ENCODE peak calls at places on chromosomes 6 and 20, in five cellular contexts. One of them, this sample, is unnamed. For H3K4me1, the result is how much of the 10 kb centered on the place peaks cover.

GRCh38 chr6:113172531-113172966 is 684.6 kb upstream of the MARCKS start:
- DNase-seq in A549: no peak
- DNase-seq in GM23248: no peak
- DNase-seq in IMR-90: no peak
- DNase-seq in psoas muscle: no peak
- DNase-seq in this sample: no peak

GRCh38 chr20:59583428-59584277 is 20.7 kb upstream of the PHACTR3 start:
- DNase-seq in A549: no peak
- DNase-seq in GM23248: peak
- DNase-seq in IMR-90: no peak
- DNase-seq in psoas muscle: peak
- DNase-seq in this sample: no peak

GRCh38 chr20:46575794-46576495 is 25.5 kb upstream of the OCSTAMP start:
- DNase-seq in A549: no peak
- DNase-seq in GM23248: no peak
- DNase-seq in IMR-90: no peak
- DNase-seq in psoas muscle: no peak
- DNase-seq in this sample: no peak

GRCh38 chr6:15312500-15312899 is 66.6 kb downstream of the JARID2 start:
- DNase-seq in A549: no peak
- DNase-seq in GM23248: peak
- DNase-seq in IMR-90: peak
- DNase-seq in psoas muscle: no peak
- DNase-seq in this sample: peak

GRCh38 chr20:24153101-24154040 is 164.8 kb upstream of the GGTLC1 start:
- DNase-seq in A549: no peak
- DNase-seq in GM23248: no peak
- DNase-seq in IMR-90: no peak
- DNase-seq in psoas muscle: no peak
- DNase-seq in this sample: no peak

GRCh38 chr6:15945593-15946159 is 183.2 kb upstream of the MYLIP start:
- DNase-seq in A549: peak
- DNase-seq in GM23248: peak
- DNase-seq in IMR-90: peak
- DNase-seq in psoas muscle: no peak
- DNase-seq in this sample: no peak

GRCh38 chr20:3685341-3685740 is 3.5 kb upstream of the ADAM33 start:
- DNase-seq in A549: no peak
- DNase-seq in GM23248: peak
- DNase-seq in IMR-90: peak
- DNase-seq in psoas muscle: no peak
- DNase-seq in this sample: no peak

GRCh38 chr6:4794140-4794707 is 18.0 kb downstream of the CDYL start:
- DNase-seq in A549: peak
- DNase-seq in GM23248: no peak
- DNase-seq in IMR-90: no peak
- DNase-seq in psoas muscle: no peak
- DNase-seq in this sample: no peak

GRCh38 chr20:44706371-44707258 is 8.6 kb upstream of the CCN5 start:
- DNase-seq in A549: no peak
- DNase-seq in GM23248: peak
- DNase-seq in IMR-90: peak
- DNase-seq in psoas muscle: peak
- DNase-seq in this sample: no peak

GRCh38 chr6:141830530-141830929 is 302.2 kb upstream of the GJE1 start:
- DNase-seq in A549: no peak
- DNase-seq in GM23248: no peak
- DNase-seq in IMR-90: no peak
- DNase-seq in psoas muscle: no peak
- DNase-seq in this sample: no peak

GRCh38 chr20:23666189-23666588 is 22.6 kb downstream of the CST4 start:
- DNase-seq in A549: peak
- DNase-seq in GM23248: no peak
- DNase-seq in IMR-90: no peak
- DNase-seq in psoas muscle: no peak
- DNase-seq in this sample: no peak

GRCh38 chr6:14316911-14317535 is 199.5 kb downstream of the CD83 start:
- DNase-seq in A549: no peak
- DNase-seq in GM23248: no peak
- DNase-seq in IMR-90: no peak
- DNase-seq in psoas muscle: no peak
- DNase-seq in this sample: no peak

GRCh38 chr20:45823949-45824835 is 2.9 kb downstream of the TNNC2 start:
- DNase-seq in A549: peak
- DNase-seq in GM23248: peak
- DNase-seq in IMR-90: no peak
- DNase-seq in psoas muscle: peak
- DNase-seq in this sample: no peak

GRCh38 chr20:2298116-2298515 is 2.3 kb downstream of the TGM3 start:
- DNase-seq in A549: no peak
- DNase-seq in GM23248: no peak
- DNase-seq in IMR-90: no peak
- DNase-seq in psoas muscle: no peak
- DNase-seq in this sample: no peak

GRCh38 chr6:79967178-79967577 is 19.8 kb upstream of the ELOVL4 start:
- DNase-seq in A549: no peak
- DNase-seq in GM23248: no peak
- DNase-seq in IMR-90: no peak
- DNase-seq in psoas muscle: no peak
- DNase-seq in this sample: no peak

GRCh38 chr6:108598316-108598863 is 37.7 kb downstream of the FOXO3 start:
- DNase-seq in A549: no peak
- DNase-seq in GM23248: peak
- DNase-seq in IMR-90: peak
- DNase-seq in psoas muscle: peak
- DNase-seq in this sample: no peak

GRCh38 chr20:62860391-62860923 is 1.2 kb downstream of the TCFL5 start:
- DNase-seq in A549: no peak
- DNase-seq in GM23248: peak
- DNase-seq in IMR-90: peak
- DNase-seq in psoas muscle: peak
- DNase-seq in this sample: no peak

GRCh38 chr6:150336299-150336698 is 32.5 kb upstream of the IYD start:
- DNase-seq in A549: no peak
- DNase-seq in GM23248: peak
- DNase-seq in IMR-90: peak
- DNase-seq in psoas muscle: no peak
- DNase-seq in this sample: peak

GRCh38 chr6:105851181-105851580 is 235.0 kb upstream of the PRDM1 start:
- DNase-seq in A549: no peak
- DNase-seq in GM23248: peak
- DNase-seq in IMR-90: peak
- DNase-seq in psoas muscle: no peak
- DNase-seq in this sample: no peak

GRCh38 chr6:134636221-134636830 is 313.6 kb downstream of the ALDH8A1 start:
- DNase-seq in A549: no peak
- DNase-seq in GM23248: no peak
- DNase-seq in IMR-90: peak
- DNase-seq in psoas muscle: no peak
- DNase-seq in this sample: no peak

GRCh38 chr6:105495515-105495914 is 92.6 kb upstream of the PREP start:
- DNase-seq in A549: no peak
- DNase-seq in GM23248: no peak
- DNase-seq in IMR-90: no peak
- DNase-seq in psoas muscle: no peak
- DNase-seq in this sample: no peak

GRCh38 chr6:148465011-148465335 is 122.3 kb downstream of the SASH1 start:
- DNase-seq in A549: no peak
- DNase-seq in GM23248: no peak
- DNase-seq in IMR-90: no peak
- DNase-seq in psoas muscle: no peak
- DNase-seq in this sample: no peak

GRCh38 chr6:167137881-167138280 is 15.0 kb downstream of the CCR6 start:
- DNase-seq in A549: no peak
- DNase-seq in GM23248: no peak
- DNase-seq in IMR-90: no peak
- DNase-seq in psoas muscle: no peak
- DNase-seq in this sample: no peak

GRCh38 chr6:32845381-32845884 is 1.6 kb upstream of the PSMB8 start:
- DNase-seq in A549: no peak
- DNase-seq in GM23248: no peak
- DNase-seq in IMR-90: no peak
- DNase-seq in psoas muscle: no peak
- DNase-seq in this sample: no peak

GRCh38 chr6:108002365-108003221 is 44.6 kb upstream of the SEC63 start:
- DNase-seq in A549: peak
- DNase-seq in GM23248: peak
- DNase-seq in IMR-90: peak
- DNase-seq in psoas muscle: no peak
- DNase-seq in this sample: no peak

GRCh38 chr20:11159728-11160127 is 485.9 kb upstream of the JAG1 start:
- DNase-seq in A549: no peak
- DNase-seq in GM23248: peak
- DNase-seq in IMR-90: peak
- DNase-seq in psoas muscle: no peak
- DNase-seq in this sample: peak

GRCh38 chr6:19697744-19698290 is 139.4 kb upstream of the ID4 start:
- DNase-seq in A549: no peak
- DNase-seq in GM23248: peak
- DNase-seq in IMR-90: peak
- DNase-seq in psoas muscle: no peak
- DNase-seq in this sample: peak

GRCh38 chr6:150143521-150144293 is 863 bp downstream of the PPP1R14C start:
- DNase-seq in A549: no peak
- DNase-seq in GM23248: peak
- DNase-seq in IMR-90: no peak
- DNase-seq in psoas muscle: peak
- DNase-seq in this sample: no peak

GRCh38 chr6:32252326-32253009 is 28.6 kb upstream of the NOTCH4 start:
- DNase-seq in A549: no peak
- DNase-seq in GM23248: no peak
- DNase-seq in IMR-90: no peak
- DNase-seq in psoas muscle: no peak
- DNase-seq in this sample: no peak

GRCh38 chr20:11204926-11205768 is 531.3 kb upstream of the JAG1 start:
- DNase-seq in A549: peak
- DNase-seq in GM23248: peak
- DNase-seq in IMR-90: peak
- DNase-seq in psoas muscle: peak
- DNase-seq in this sample: peak

GRCh38 chr6:46053034-46053933 is 37.6 kb upstream of the CLIC5 start:
- DNase-seq in A549: no peak
- DNase-seq in GM23248: no peak
- DNase-seq in IMR-90: no peak
- DNase-seq in psoas muscle: peak
- DNase-seq in this sample: no peak

GRCh38 chr20:19370076-19371075 is 157.9 kb downstream of the SLC24A3 start:
- DNase-seq in A549: no peak
- DNase-seq in GM23248: no peak
- DNase-seq in IMR-90: no peak
- DNase-seq in psoas muscle: no peak
- DNase-seq in this sample: no peak

DNA sequence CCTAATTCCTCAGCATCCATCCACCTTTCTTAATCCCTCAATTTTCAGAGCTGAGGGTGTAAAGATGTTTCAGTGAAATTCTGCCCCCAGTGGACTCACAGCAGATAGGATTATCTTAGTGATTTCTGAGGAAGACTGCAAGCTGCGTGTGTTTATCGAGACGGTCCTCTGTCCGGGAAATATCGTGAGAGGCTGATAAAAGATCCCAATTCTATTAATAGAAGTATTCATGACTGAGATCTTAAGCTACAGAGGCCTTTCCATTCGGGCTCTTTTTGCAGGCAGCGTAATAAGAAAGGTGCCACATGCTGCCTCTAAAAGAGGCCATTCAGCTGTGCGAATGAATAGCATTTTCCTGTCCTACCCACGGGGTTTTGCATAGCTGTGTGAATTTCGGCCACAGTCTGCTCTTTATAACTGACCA is 209.0 kb downstream of the ARHGAP18 start:
- DNase-seq in A549: peak
- DNase-seq in GM23248: peak
- DNase-seq in IMR-90: peak
- DNase-seq in psoas muscle: no peak
- DNase-seq in this sample: peak
- H3K27ac ChIP-seq in A549: peak
- H3K27ac ChIP-seq in GM23248: peak
- H3K27ac ChIP-seq in IMR-90: peak
- H3K27ac ChIP-seq in psoas muscle: peak
- H3K27ac ChIP-seq in this sample: peak

DNA sequence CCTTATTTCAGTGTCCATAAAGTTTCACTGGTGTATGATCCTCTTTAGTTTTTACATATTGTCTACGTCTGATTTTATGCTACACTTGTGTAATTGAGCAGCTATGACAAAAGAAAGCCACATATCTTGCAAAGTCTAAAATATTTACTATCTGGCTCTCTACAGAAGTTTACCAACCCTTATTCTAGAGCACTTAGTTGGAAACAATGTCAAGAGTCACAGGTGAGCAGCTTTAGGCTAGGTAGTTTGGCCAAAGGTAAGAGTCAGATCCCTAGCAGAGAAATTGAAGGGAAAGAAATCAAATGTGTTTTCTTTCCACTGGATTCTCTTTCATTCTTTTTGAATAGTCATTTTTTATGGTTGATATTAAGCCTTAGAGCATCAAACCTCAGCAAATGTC is 34.7 kb upstream of the STXBP5 start:
- DNase-seq in A549: no peak
- DNase-seq in GM23248: no peak
- DNase-seq in IMR-90: no peak
- DNase-seq in psoas muscle: no peak
- DNase-seq in this sample: no peak
- H3K4me1 ChIP-seq in A549: under half
- H3K4me1 ChIP-seq in GM23248: under half
- H3K4me1 ChIP-seq in IMR-90: under half
- H3K4me1 ChIP-seq in psoas muscle: under half
- H3K4me1 ChIP-seq in this sample: under half

GRCh38 chr6:126526547-126526946 is 186.6 kb downstream of the CENPW start:
- DNase-seq in A549: no peak
- DNase-seq in GM23248: no peak
- DNase-seq in IMR-90: no peak
- DNase-seq in psoas muscle: no peak
- DNase-seq in this sample: no peak
- H3K27ac ChIP-seq in A549: no peak
- H3K27ac ChIP-seq in GM23248: no peak
- H3K27ac ChIP-seq in IMR-90: no peak
- H3K27ac ChIP-seq in psoas muscle: no peak
- H3K27ac ChIP-seq in this sample: no peak

GRCh38 chr20:34992751-34993417 is 37.2 kb downstream of the MYH7B start:
- DNase-seq in A549: no peak
- DNase-seq in GM23248: no peak
- DNase-seq in IMR-90: no peak
- DNase-seq in psoas muscle: no peak
- DNase-seq in this sample: no peak
- H3K4me1 ChIP-seq in A549: under half
- H3K4me1 ChIP-seq in GM23248: under half
- H3K4me1 ChIP-seq in IMR-90: under half
- H3K4me1 ChIP-seq in psoas muscle: under half
- H3K4me1 ChIP-seq in this sample: under half

GRCh38 chr6:42032366-42032765 is 18.0 kb upstream of the TAF8 start:
- DNase-seq in A549: no peak
- DNase-seq in GM23248: no peak
- DNase-seq in IMR-90: no peak
- DNase-seq in psoas muscle: no peak
- DNase-seq in this sample: no peak
- H3K27ac ChIP-seq in A549: peak
- H3K27ac ChIP-seq in GM23248: no peak
- H3K27ac ChIP-seq in IMR-90: no peak
- H3K27ac ChIP-seq in psoas muscle: no peak
- H3K27ac ChIP-seq in this sample: no peak

GRCh38 chr20:57264151-57264792 is 2.2 kb downstream of the BMP7 start:
- DNase-seq in A549: no peak
- DNase-seq in GM23248: no peak
- DNase-seq in IMR-90: no peak
- DNase-seq in psoas muscle: no peak
- DNase-seq in this sample: no peak
- H3K4me1 ChIP-seq in A549: under half
- H3K4me1 ChIP-seq in GM23248: under half
- H3K4me1 ChIP-seq in IMR-90: under half
- H3K4me1 ChIP-seq in psoas muscle: under half
- H3K4me1 ChIP-seq in this sample: under half

This sample was measured in SJSA1.